ENCODE peak calls at places on chromosomes 11 and 22, in ten cellular contexts. D is GM13977; O is HAP-1; N is cardiac fibroblast; C is CD8-positive, alpha-beta memory T cell; W is memory B cell; S is non-pigmented ciliary epithelial cell; V is GM18507; R is activated T-cell treated with anti-CD3 and anti-CD28 coated beads for 4 hours; G is osteocyte. J is an unnamed sample.

GRCh38 chr22:42169055-42169469 is 38.5 kb upstream of the CYP2D6 start:
- DNase-seq in D (peak; percentile 89), O (peak; percentile 86), N (peak; percentile 76), C (peak; percentile 60), W (peak; percentile 62), S (no peak), V (peak; percentile 68), R (peak; percentile 53), G (peak; percentile 89), J (peak; percentile 45)

GRCh38 chr11:72831521-72832300 is 17.5 kb downstream of the ATG16L2 start:
- DNase-seq in D (no peak), O (peak; percentile 91), N (peak; percentile 85), C (peak; percentile 42), W (no peak), S (no peak), V (no peak), R (peak; percentile 28), G (peak; percentile 93), J (no peak)

GRCh38 chr11:78539566-78539965 is 35.1 kb downstream of the NARS2 start:
- DNase-seq in D (no peak), O (no peak), N (peak; percentile 31), C (no peak), W (no peak), S (no peak), V (no peak), R (no peak), G (no peak), J (no peak)

GRCh38 chr22:24473278-24473677 is 21.9 kb upstream of the UPB1 start:
- DNase-seq in D (no peak), O (no peak), N (no peak), C (no peak), W (no peak), S (no peak), V (no peak), R (no peak), G (no peak), J (no peak)

GRCh38 chr11:60195923-60196368 is 13.1 kb upstream of the MS4A6A start:
- DNase-seq in D (no peak), O (no peak), N (no peak), C (no peak), W (no peak), S (no peak), V (no peak), R (no peak), G (no peak), J (no peak)

GRCh38 chr11:87339416-87339815 is 301.7 kb downstream of the TMEM135 start:
- DNase-seq in D (no peak), O (no peak), N (no peak), C (no peak), W (no peak), S (no peak), V (no peak), R (no peak), G (no peak), J (no peak)

GRCh38 chr11:17275376-17276235 is 933 bp upstream of the NUCB2 start:
- DNase-seq in D (no peak), O (no peak), N (no peak), C (no peak), W (no peak), S (no peak), V (no peak), R (no peak), G (no peak), J (no peak)

GRCh38 chr11:126991596-126991995 is 9.0 kb downstream of the KIRREL3 start:
- DNase-seq in D (no peak), O (no peak), N (peak; percentile 12), C (no peak), W (no peak), S (no peak), V (no peak), R (no peak), G (no peak), J (no peak)

GRCh38 chr22:29205598-29206371 is at the start of gene EMID1:
- DNase-seq in D (peak; percentile 87), O (peak; percentile 69), N (peak; percentile 36), C (peak; percentile 20), W (no peak), S (no peak), V (peak; percentile 38), R (no peak), G (no peak), J (no peak)

GRCh38 chr11:105968021-105968697 is 53.9 kb downstream of the MSANTD4 start:
- DNase-seq in D (no peak), O (no peak), N (no peak), C (no peak), W (no peak), S (peak; percentile 14), V (no peak), R (no peak), G (no peak), J (no peak)

GRCh38 chr22:39128508-39128907 is 24.0 kb downstream of the CBX7 start:
- DNase-seq in D (peak; percentile 10), O (no peak), N (no peak), C (no peak), W (no peak), S (no peak), V (no peak), R (no peak), G (no peak), J (no peak)

GRCh38 chr22:45911601-45912271 is 65.2 kb downstream of the WNT7B start:
- DNase-seq in D (no peak), O (no peak), N (peak; percentile 46), C (no peak), W (no peak), S (no peak), V (no peak), R (no peak), G (no peak), J (no peak)

GRCh38 chr11:95084509-95084908 is 5.1 kb upstream of the ENDOD1 start:
- DNase-seq in D (peak; percentile 27), O (no peak), N (no peak), C (no peak), W (no peak), S (no peak), V (no peak), R (peak; percentile 27), G (no peak), J (no peak)

GRCh38 chr11:35740061-35740824 is 77.7 kb downstream of the TRIM44 start:
- DNase-seq in D (no peak), O (no peak), N (no peak), C (no peak), W (no peak), S (no peak), V (no peak), R (no peak), G (no peak), J (no peak)

GRCh38 chr22:42962295-42963230 is 52.4 kb downstream of the PACSIN2 start:
- DNase-seq in D (no peak), O (no peak), N (peak; percentile 73), C (no peak), W (no peak), S (no peak), V (no peak), R (no peak), G (no peak), J (no peak)

GRCh38 chr11:59891781-59892181 is 13.2 kb downstream of the OOSP3 start:
- DNase-seq in D (no peak), O (no peak), N (peak; percentile 2), C (no peak), W (no peak), S (no peak), V (no peak), R (no peak), G (no peak), J (no peak)

GRCh38 chr11:21364866-21365624 is 695.7 kb downstream of the NELL1 start:
- DNase-seq in D (no peak), O (no peak), N (no peak), C (no peak), W (no peak), S (no peak), V (no peak), R (no peak), G (no peak), J (no peak)

GRCh38 chr11:67195971-67196418 is 70.3 kb upstream of the GRK2 start:
- DNase-seq in D (no peak), O (peak; percentile 23), N (peak; percentile 11), C (no peak), W (no peak), S (no peak), V (no peak), R (no peak), G (no peak), J (no peak)

GRCh38 chr11:134468796-134469195 is 56.8 kb upstream of the B3GAT1 start:
- DNase-seq in D (no peak), O (no peak), N (no peak), C (no peak), W (no peak), S (no peak), V (no peak), R (no peak), G (no peak), J (no peak)

GRCh38 chr11:59206635-59207034 is 6.1 kb downstream of the MPEG1 start:
- DNase-seq in D (no peak), O (peak; percentile 59), N (peak; percentile 54), C (no peak), W (no peak), S (no peak), V (no peak), R (no peak), G (no peak), J (no peak)

GRCh38 chr22:24554316-24555159 is at the start of gene GUCD1:
- DNase-seq in D (peak; percentile 53), O (peak; percentile 55), N (peak; percentile 53), C (peak; percentile 9), W (no peak), S (no peak), V (no peak), R (no peak), G (no peak), J (peak; percentile 23)

GRCh38 chr11:111977141-111978027 is 40.2 kb downstream of the DIXDC1 start:
- DNase-seq in D (peak; percentile 66), O (no peak), N (peak; percentile 42), C (no peak), W (peak; percentile 32), S (no peak), V (no peak), R (no peak), G (peak; percentile 87), J (no peak)

GRCh38 chr11:134224710-134225662 is 515 bp downstream of the VPS26B start:
- DNase-seq in D (no peak), O (peak; percentile 65), N (peak; percentile 17), C (peak; percentile 33), W (peak; percentile 37), S (no peak), V (no peak), R (peak; percentile 43), G (no peak), J (no peak)

J was measured in stimulated activated naive B cell treated with anti-CD40 and anti-IgM and Interleukin-4, amounts not matched to agents 10 μg/mL and 1 μg/mL and 100 μg/mL, for 72 hours.